ENCODE peak calls at places on chromosomes 11 and 22, in four cellular contexts. One of them, this sample, is unnamed.

GRCh38 chr22:38271101-38271500 is 1.7 kb downstream of the TMEM184B start:
- DNase-seq in substantia nigra: no peak
- DNase-seq in progenitor cell of endocrine pancreas: no peak
- DNase-seq in NCI-H774: no peak
- DNase-seq in this sample: no peak

GRCh38 chr11:45179686-45180085 is 33.2 kb downstream of the PRDM11 start:
- DNase-seq in substantia nigra: no peak
- DNase-seq in progenitor cell of endocrine pancreas: no peak
- DNase-seq in NCI-H774: no peak
- DNase-seq in this sample: no peak

GRCh38 chr11:3615998-3616397 is 25.8 kb downstream of the ART5 start:
- DNase-seq in substantia nigra: no peak
- DNase-seq in progenitor cell of endocrine pancreas: no peak
- DNase-seq in NCI-H774: no peak
- DNase-seq in this sample: no peak

GRCh38 chr11:133300666-133301065 is 231.6 kb downstream of the OPCML start:
- DNase-seq in substantia nigra: no peak
- DNase-seq in progenitor cell of endocrine pancreas: no peak
- DNase-seq in NCI-H774: no peak
- DNase-seq in this sample: no peak

GRCh38 chr11:88300888-88301477 is 36.6 kb downstream of the CTSC start:
- DNase-seq in substantia nigra: no peak
- DNase-seq in progenitor cell of endocrine pancreas: no peak
- DNase-seq in NCI-H774: no peak
- DNase-seq in this sample: no peak

GRCh38 chr22:37420656-37421467 is 6.4 kb downstream of the ELFN2 start:
- DNase-seq in substantia nigra: no peak
- DNase-seq in progenitor cell of endocrine pancreas: no peak
- DNase-seq in NCI-H774: no peak
- DNase-seq in this sample: no peak

GRCh38 chr22:31137721-31138120 is 2.6 kb downstream of the PLA2G3 start:
- DNase-seq in substantia nigra: no peak
- DNase-seq in progenitor cell of endocrine pancreas: no peak
- DNase-seq in NCI-H774: no peak
- DNase-seq in this sample: no peak

GRCh38 chr11:41522391-41522790 is 62.9 kb upstream of the LRRC4C start:
- DNase-seq in substantia nigra: no peak
- DNase-seq in progenitor cell of endocrine pancreas: no peak
- DNase-seq in NCI-H774: no peak
- DNase-seq in this sample: no peak

GRCh38 chr11:34926101-34926830 is 9.8 kb downstream of the PDHX start:
- DNase-seq in substantia nigra: no peak
- DNase-seq in progenitor cell of endocrine pancreas: no peak
- DNase-seq in NCI-H774: no peak
- DNase-seq in this sample: no peak

GRCh38 chr22:47202819-47203553 is 440.5 kb downstream of the TBC1D22A start:
- DNase-seq in substantia nigra: no peak
- DNase-seq in progenitor cell of endocrine pancreas: no peak
- DNase-seq in NCI-H774: no peak
- DNase-seq in this sample: peak

This sample was measured in activated CD8-positive, alpha-beta memory T cell treated with anti-CD3 and anti-CD28 coated beads, Interleukin-2, amount 10 ng/mL, durations not matched to agents 7 days and 5 days.